ENCODE peak calls at places on chromosomes 1 and 21, in ten cellular contexts. E is HCT116, Z is suprapubic skin, T is sigmoid colon, A is transverse colon, B is upper lobe of left lung, C is prostate gland, S is vagina, U is GM12892, R is spleen. M is an unnamed sample.

GRCh38 chr1:79457825-79458224 is 451.3 kb upstream of the ADGRL4 start:
- DNase-seq in A (no peak), C (no peak), S (no peak), T (no peak), Z (no peak), U (no peak), R (no peak), B (no peak), E (no peak), M (no peak)

GRCh38 chr21:38479641-38480515 is 18.4 kb downstream of the ERG start:
- DNase-seq in S (no peak), Z (no peak), U (no peak), T (no peak), B (no peak), A (no peak), C (no peak), E (no peak), R (no peak), M (no peak)

GRCh38 chr1:232938926-232939325 is 11.5 kb upstream of the NTPCR start:
- DNase-seq in R (no peak), A (no peak), B (no peak), C (no peak), T (no peak), E (no peak), Z (no peak), S (no peak), U (no peak), M (no peak)

GRCh38 chr1:226985239-226985838 is 45.2 kb downstream of the COQ8A start:
- DNase-seq in U (no peak), Z (no peak), S (no peak), E (no peak), T (peak; percentile 58), R (peak; percentile 52), C (no peak), A (no peak), B (no peak), M (no peak)

GRCh38 chr1:62076286-62076685 is 118.4 kb upstream of the L1TD1 start:
- DNase-seq in B (no peak), U (no peak), S (no peak), C (no peak), R (no peak), Z (no peak), T (no peak), A (no peak), E (peak; percentile 71), M (no peak)

GRCh38 chr1:117615474-117615873 is 9.6 kb downstream of the TENT5C start:
- DNase-seq in T (no peak), S (no peak), R (peak; percentile 80), U (no peak), C (no peak), A (no peak), Z (no peak), E (no peak), B (peak; percentile 28), M (no peak)

GRCh38 chr1:165034136-165034535 is 322.4 kb downstream of the LMX1A start:
- DNase-seq in B (no peak), U (no peak), E (no peak), R (no peak), A (no peak), Z (no peak), T (no peak), C (no peak), S (no peak), M (no peak)

GRCh38 chr1:22888320-22889075 is 84.2 kb downstream of the LACTBL1 start:
- DNase-seq in B (no peak), T (no peak), R (no peak), S (no peak), C (no peak), U (no peak), A (no peak), E (no peak), Z (no peak), M (no peak)

GRCh38 chr1:107401704-107402103 is 260.9 kb downstream of the NTNG1 start:
- DNase-seq in T (no peak), A (no peak), C (no peak), S (no peak), Z (no peak), U (no peak), B (no peak), R (no peak), E (no peak), M (no peak)

GRCh38 chr1:215260711-215261110 is 178.2 kb downstream of the KCNK2 start:
- DNase-seq in A (no peak), E (no peak), T (no peak), C (no peak), Z (no peak), B (no peak), U (no peak), R (no peak), S (no peak), M (no peak)

GRCh38 chr1:77832889-77833288 is 53.4 kb downstream of the MIGA1 start:
- DNase-seq in Z (no peak), C (no peak), E (no peak), A (no peak), B (no peak), T (no peak), S (no peak), R (no peak), U (no peak), M (no peak)

DNA sequence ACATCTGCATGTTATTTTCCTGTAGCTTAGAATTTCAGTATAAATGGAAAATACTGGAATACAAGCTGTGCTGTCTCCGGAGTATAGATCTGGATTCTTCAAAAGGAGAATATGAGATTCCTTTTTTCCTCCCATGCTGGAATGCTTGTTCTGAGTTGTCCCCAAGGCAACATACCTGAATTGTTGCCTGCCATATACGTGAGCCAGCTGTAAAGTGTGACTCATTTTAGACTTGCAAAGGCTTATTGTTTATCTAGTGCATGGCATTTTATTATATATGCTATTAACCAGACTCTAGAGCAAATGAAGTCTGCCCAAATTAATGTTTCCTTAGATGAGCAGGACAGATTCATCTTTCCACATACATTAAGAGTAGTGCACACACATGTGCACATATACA is 94.9 kb upstream of the C1orf105 start:
- DNase-seq in A (peak; percentile 21), E (peak; percentile 27), S (no peak), T (no peak), C (no peak), Z (no peak), U (no peak), B (no peak), R (no peak), M (no peak)
- TF ChIP-seq POLR2AphosphoS5 in A (no peak), E (no peak), S (no peak), T (peak; percentile 59), C (no peak), Z (no peak), U (no peak), B (no peak), R (no peak), M (no peak)

DNA sequence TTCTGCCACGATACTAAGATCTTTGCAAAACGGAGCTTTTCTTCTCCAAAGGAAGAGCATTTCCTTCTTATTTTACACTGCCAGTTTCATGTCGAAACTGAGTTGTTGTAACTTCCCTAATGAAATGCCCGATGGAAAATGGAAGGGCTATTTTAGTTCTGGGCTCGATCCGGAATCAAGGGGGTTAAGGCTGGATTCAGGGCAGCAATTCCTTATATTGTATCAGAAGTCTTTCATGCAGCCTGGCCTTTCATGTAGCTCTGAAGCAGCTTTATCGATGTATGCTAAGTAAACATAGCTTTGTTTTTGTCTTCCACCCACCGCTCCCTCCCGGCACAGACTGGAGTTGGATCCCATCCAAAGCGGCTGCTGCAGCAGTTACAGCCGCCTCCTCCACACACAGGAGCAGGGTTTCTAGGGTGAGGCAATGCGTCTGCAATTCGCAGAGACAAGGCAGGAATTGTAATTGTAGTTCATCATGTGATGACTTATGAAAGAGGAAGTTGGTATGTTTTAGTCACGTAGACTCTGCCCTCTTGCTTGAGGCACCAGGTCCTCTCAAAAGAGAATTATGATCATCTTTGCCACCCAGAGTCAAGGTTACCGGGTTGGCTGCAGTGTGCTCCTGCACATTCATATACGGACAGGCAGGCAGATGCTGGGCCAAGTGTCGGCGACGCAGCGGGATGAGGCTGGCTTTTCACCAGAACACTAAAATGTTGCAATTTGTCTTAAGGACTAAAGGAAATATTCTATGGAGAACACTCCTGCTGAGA is 2.6 kb upstream of the IRF2BP2 start:
- DNase-seq in S (peak; percentile 98), R (peak; percentile 91), C (peak; percentile 90), B (peak; percentile 94), Z (peak; percentile 96), A (peak; percentile 95), T (peak; percentile 98), E (peak; percentile 97), U (peak; percentile 39), M (peak; percentile 95)
- TF ChIP-seq POLR2A in S (no peak), R (no peak), C (peak; percentile 65), B (peak; percentile 50), Z (no peak), A (peak; percentile 87), T (peak; percentile 46), E (no peak), U (peak; percentile 77), M (no peak)

DNA sequence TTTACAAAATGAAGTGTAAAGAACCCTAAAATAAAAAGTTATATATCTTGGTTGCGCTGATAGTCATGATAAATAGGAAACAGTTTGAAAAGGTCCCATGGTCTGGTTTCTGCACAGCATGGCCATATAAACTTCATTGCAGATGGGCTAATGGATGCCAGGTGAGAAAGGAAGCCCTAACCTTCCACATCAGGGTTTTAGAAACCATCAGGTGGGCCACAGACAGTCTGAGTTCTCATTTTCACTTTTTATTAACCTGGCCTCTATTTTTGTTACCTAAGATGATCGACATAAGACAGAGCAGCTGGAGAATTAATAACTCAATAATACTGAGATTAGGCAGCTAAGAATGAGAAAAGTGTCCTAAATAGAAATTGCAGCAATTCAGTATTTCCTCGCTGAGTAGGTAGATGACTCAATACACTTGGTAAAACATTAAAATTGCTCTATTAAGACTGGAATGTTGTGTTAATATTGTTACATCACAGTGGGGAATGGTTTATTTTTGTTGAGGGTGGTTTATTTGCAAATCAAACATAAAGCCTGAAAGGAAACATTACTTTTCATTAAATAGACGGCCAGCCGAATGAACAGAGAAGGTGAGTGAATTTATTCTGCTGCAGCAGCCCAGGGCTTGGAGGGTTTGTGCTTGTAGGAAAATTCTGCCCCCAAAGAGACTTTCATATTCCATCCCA is 21.1 kb downstream of the C1orf21 start:
- DNase-seq in R (no peak), T (no peak), E (no peak), U (no peak), C (no peak), S (no peak), A (no peak), B (no peak), Z (no peak), M (no peak)
- TF ChIP-seq POLR2AphosphoS5 in R (no peak), T (no peak), E (no peak), U (no peak), C (no peak), S (no peak), A (no peak), B (no peak), Z (no peak), M (no peak)

DNA sequence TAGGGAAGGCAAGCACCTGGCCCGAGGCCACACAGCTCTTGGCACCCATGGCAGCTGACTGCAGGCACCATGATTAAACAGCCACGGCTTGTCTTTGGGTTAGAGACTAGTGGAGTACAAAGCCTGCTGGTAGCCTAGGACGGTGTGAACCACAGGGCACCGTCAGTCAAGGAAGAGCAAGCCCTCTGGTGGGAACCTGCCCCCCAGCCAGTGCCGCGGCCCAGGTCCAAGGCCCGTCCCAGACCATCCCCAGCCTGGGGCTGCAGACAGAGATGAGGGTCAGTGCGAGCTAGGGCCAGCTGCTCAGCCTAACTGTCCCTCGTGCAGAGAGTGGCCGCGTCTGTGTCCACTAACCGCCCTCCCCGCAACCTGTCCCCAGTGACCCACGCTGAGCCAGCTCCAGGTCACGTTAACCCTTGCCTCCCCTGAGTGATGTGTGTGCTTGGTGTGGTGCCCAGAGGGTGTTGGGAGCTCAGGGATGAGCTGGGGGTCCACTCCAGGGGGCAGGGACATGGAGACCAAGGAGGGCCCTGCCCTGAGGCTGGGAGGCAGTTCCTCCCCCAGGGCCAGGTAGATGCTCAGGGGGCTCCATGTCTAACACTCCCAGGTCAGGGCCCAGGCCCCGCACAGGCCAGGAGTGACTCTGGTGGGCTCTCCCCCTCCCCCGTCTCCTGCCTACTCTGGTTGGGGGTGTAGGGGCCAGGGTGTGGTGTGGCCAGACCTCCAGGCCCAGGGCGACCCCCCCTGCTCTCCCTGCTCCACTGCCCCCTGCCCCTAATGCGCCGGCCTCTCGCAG is 20.1 kb upstream of the CCDC27 start:
- DNase-seq in C (no peak), A (no peak), E (no peak), Z (no peak), B (no peak), R (no peak), U (no peak), T (no peak), S (no peak), M (no peak)
- TF ChIP-seq POLR2A in C (no peak), A (no peak), E (no peak), Z (no peak), B (no peak), R (no peak), U (no peak), T (no peak), S (no peak), M (no peak)